ENCODE peak calls at places on chromosomes 3 and 15, in eight cellular contexts. A is ovary; K is COR-L47; M is IMR-90; U is stimulated activated naive CD8-positive, alpha-beta T cell treated with anti-CD3 and anti-CD28 coated beads, Interleukin-15, Interleukin-2, amounts not matched to agents 100 U/mL and 50 U/mL, for 24 hours; I is transverse colon; L is left ventricle myocardium inferior; N is endothelial cell of umbilical vein. H is an unnamed sample.

GRCh38 chr3:30294241-30294667 is 312.1 kb upstream of the TGFBR2 start:
- DNase-seq in M (peak), L (no peak), I (no peak), N (no peak), U (no peak), K (no peak), A (no peak), H (peak)

GRCh38 chr3:188712257-188712924 is 459.4 kb upstream of the TPRG1 start:
- DNase-seq in U (no peak), A (no peak), I (no peak), K (no peak), N (peak), L (no peak), M (peak), H (peak)

GRCh38 chr15:85583404-85584390 is 203.3 kb downstream of the AKAP13 start:
- DNase-seq in M (peak), U (peak), L (peak), A (no peak), K (peak), N (peak), I (peak), H (peak)

GRCh38 chr3:106805625-106806024 is 571.6 kb upstream of the CCDC54 start:
- DNase-seq in U (no peak), A (no peak), K (no peak), M (no peak), L (no peak), N (no peak), I (no peak), H (no peak)

GRCh38 chr3:34008836-34009479 is 210.5 kb downstream of the PDCD6IP start:
- DNase-seq in U (no peak), M (no peak), N (no peak), L (no peak), A (no peak), K (no peak), I (no peak), H (peak)

GRCh38 chr15:77980094-77980493 is 97.4 kb downstream of the TBC1D2B start:
- DNase-seq in I (no peak), M (no peak), K (no peak), U (no peak), N (no peak), A (peak), L (no peak), H (no peak)

GRCh38 chr3:47276558-47276957 is 6.0 kb downstream of the KIF9 start:
- DNase-seq in A (no peak), M (no peak), U (no peak), I (no peak), K (no peak), L (no peak), N (no peak), H (no peak)

GRCh38 chr3:168467085-168467714 is 371.5 kb upstream of the GOLIM4 start:
- DNase-seq in L (no peak), N (peak), U (no peak), M (peak), A (no peak), K (peak), I (no peak), H (peak)

GRCh38 chr15:64697911-64698369 is 77.4 kb downstream of the RBPMS2 start:
- DNase-seq in K (no peak), U (peak), A (no peak), M (peak), I (no peak), N (no peak), L (no peak), H (peak)

GRCh38 chr3:95752199-95752598 is 1062.2 kb upstream of the EPHA6 start:
- DNase-seq in L (no peak), I (no peak), M (no peak), A (no peak), K (no peak), N (no peak), U (no peak), H (no peak)

GRCh38 chr15:69478259-69478687 is 25.7 kb downstream of the RPLP1 start:
- DNase-seq in N (peak), M (peak), K (peak), A (peak), I (peak), U (peak), L (peak), H (peak)

GRCh38 chr3:177452487-177452886 is 255.2 kb upstream of the TBL1XR1 start:
- DNase-seq in A (no peak), K (no peak), L (no peak), I (no peak), M (peak), U (no peak), N (peak), H (peak)

GRCh38 chr3:47014036-47014435 is 34.6 kb downstream of the NBEAL2 start:
- DNase-seq in L (no peak), N (no peak), A (no peak), K (no peak), U (no peak), I (no peak), M (no peak), H (no peak)

GRCh38 chr3:61945657-61946056 is 384.3 kb downstream of the PTPRG start:
- DNase-seq in U (no peak), K (no peak), L (no peak), A (no peak), I (no peak), N (no peak), M (no peak), H (no peak)

GRCh38 chr3:50264389-50264963 is 4.5 kb upstream of the SEMA3B start:
- DNase-seq in A (peak), K (peak), I (peak), M (peak), U (no peak), L (peak), N (peak), H (peak)

GRCh38 chr3:23455084-23455483 is 252.0 kb downstream of the UBE2E2 start:
- DNase-seq in I (no peak), U (no peak), N (no peak), K (peak), M (peak), A (no peak), L (no peak), H (peak)

GRCh38 chr3:164748626-164749025 is 329.7 kb downstream of the SI start:
- DNase-seq in A (no peak), M (no peak), U (no peak), K (no peak), N (no peak), L (no peak), I (no peak), H (no peak)

H was measured in EH.